ENCODE peak calls at places on chromosomes 4 and X, in five cellular contexts. One of them, this sample, is unnamed.

GRCh38 chrX:21503593-21503992 is 129.4 kb downstream of the CNKSR2 start:
- DNase-seq in HCT116: no peak
- DNase-seq in HepG2: no peak
- DNase-seq in H1: no peak
- DNase-seq in GM12878: no peak
- DNase-seq in this sample: no peak

GRCh38 chrX:17046478-17047097 is 100.1 kb downstream of the REPS2 start:
- DNase-seq in HCT116: peak; percentile 44
- DNase-seq in HepG2: peak; percentile 41
- DNase-seq in H1: peak; percentile 53
- DNase-seq in GM12878: peak; percentile 21
- DNase-seq in this sample: peak; percentile 46

GRCh38 chr4:100075056-100075455 is 115.2 kb downstream of the DDIT4L start:
- DNase-seq in HCT116: no peak
- DNase-seq in HepG2: no peak
- DNase-seq in H1: no peak
- DNase-seq in GM12878: no peak
- DNase-seq in this sample: no peak

GRCh38 chr4:41216294-41217019 is 2.1 kb upstream of the APBB2 start:
- DNase-seq in HCT116: peak; percentile 78
- DNase-seq in HepG2: peak; percentile 84
- DNase-seq in H1: peak; percentile 91
- DNase-seq in GM12878: peak; percentile 55
- DNase-seq in this sample: peak; percentile 75

GRCh38 chr4:181792641-181793612 is 450.3 kb upstream of the TENM3 start:
- DNase-seq in HCT116: no peak
- DNase-seq in HepG2: no peak
- DNase-seq in H1: no peak
- DNase-seq in GM12878: no peak
- DNase-seq in this sample: no peak

GRCh38 chr4:10162341-10163000 is 45.9 kb upstream of the WDR1 start:
- DNase-seq in HCT116: no peak
- DNase-seq in HepG2: peak; percentile 59
- DNase-seq in H1: no peak
- DNase-seq in GM12878: no peak
- DNase-seq in this sample: no peak

GRCh38 chr4:143482753-143483362 is 30.6 kb upstream of the SMARCA5 start:
- DNase-seq in HCT116: peak; percentile 28
- DNase-seq in HepG2: peak; percentile 16
- DNase-seq in H1: no peak
- DNase-seq in GM12878: no peak
- DNase-seq in this sample: no peak

GRCh38 chrX:40719218-40719617 is 16.1 kb downstream of the MED14 start:
- DNase-seq in HCT116: no peak
- DNase-seq in HepG2: no peak
- DNase-seq in H1: no peak
- DNase-seq in GM12878: no peak
- DNase-seq in this sample: no peak

GRCh38 chr4:54958236-54958635 is 167.2 kb downstream of the KDR start:
- DNase-seq in HCT116: no peak
- DNase-seq in HepG2: no peak
- DNase-seq in H1: no peak
- DNase-seq in GM12878: no peak
- DNase-seq in this sample: no peak

GRCh38 chr4:71472946-71473345 is 134.1 kb downstream of the SLC4A4 start:
- DNase-seq in HCT116: no peak
- DNase-seq in HepG2: no peak
- DNase-seq in H1: no peak
- DNase-seq in GM12878: no peak
- DNase-seq in this sample: no peak

GRCh38 chr4:22474636-22475310 is 41.1 kb downstream of the ADGRA3 start:
- DNase-seq in HCT116: peak; percentile 52
- DNase-seq in HepG2: peak; percentile 84
- DNase-seq in H1: no peak
- DNase-seq in GM12878: no peak
- DNase-seq in this sample: no peak

GRCh38 chr4:124708517-124709300 is 3.8 kb downstream of the ANKRD50 start:
- DNase-seq in HCT116: no peak
- DNase-seq in HepG2: no peak
- DNase-seq in H1: no peak
- DNase-seq in GM12878: no peak
- DNase-seq in this sample: no peak

GRCh38 chr4:85722806-85723205 is 247.9 kb downstream of the ARHGAP24 start:
- DNase-seq in HCT116: no peak
- DNase-seq in HepG2: no peak
- DNase-seq in H1: no peak
- DNase-seq in GM12878: no peak
- DNase-seq in this sample: no peak

GRCh38 chr4:172851534-172851933 is 317.1 kb upstream of the GALNT7 start:
- DNase-seq in HCT116: no peak
- DNase-seq in HepG2: no peak
- DNase-seq in H1: no peak
- DNase-seq in GM12878: no peak
- DNase-seq in this sample: no peak
- TF ChIP-seq SRF in HCT116: no peak
- TF ChIP-seq SRF in HepG2: no peak
- TF ChIP-seq SRF in H1: no peak
- TF ChIP-seq SRF in GM12878: no peak
- TF ChIP-seq SRF in this sample: no peak

GRCh38 chr4:1722551-1723071 is 1.3 kb downstream of the TACC3 start:
- DNase-seq in HCT116: no peak
- DNase-seq in HepG2: no peak
- DNase-seq in H1: no peak
- DNase-seq in GM12878: no peak
- DNase-seq in this sample: no peak

GRCh38 chr4:1721003-1721665 is at the start of the genes TACC3 and TMEM129:
- DNase-seq in HCT116: peak; percentile 96
- DNase-seq in HepG2: peak; percentile 94
- DNase-seq in H1: peak; percentile 93
- DNase-seq in GM12878: peak; percentile 77
- DNase-seq in this sample: peak; percentile 96

GRCh38 chr4:1720163-1720983 is 750 bp downstream of the TMEM129 start:
- DNase-seq in HCT116: no peak
- DNase-seq in HepG2: no peak
- DNase-seq in H1: peak; percentile 69
- DNase-seq in GM12878: no peak
- DNase-seq in this sample: peak; percentile 59

GRCh38 chr4:1723131-1723801 is 1.9 kb downstream of the TACC3 start:
- DNase-seq in HCT116: no peak
- DNase-seq in HepG2: no peak
- DNase-seq in H1: no peak
- DNase-seq in GM12878: no peak
- DNase-seq in this sample: no peak

GRCh38 chr4:1721666-1722550 is 587 bp downstream of the TACC3 start:
- DNase-seq in HCT116: no peak
- DNase-seq in HepG2: no peak
- DNase-seq in H1: no peak
- DNase-seq in GM12878: no peak
- DNase-seq in this sample: peak; percentile 74
- TF ChIP-seq SRF in HCT116: no peak
- TF ChIP-seq SRF in HepG2: no peak
- TF ChIP-seq SRF in H1: no peak
- TF ChIP-seq SRF in GM12878: no peak
- TF ChIP-seq SRF in this sample: no peak

DNA sequence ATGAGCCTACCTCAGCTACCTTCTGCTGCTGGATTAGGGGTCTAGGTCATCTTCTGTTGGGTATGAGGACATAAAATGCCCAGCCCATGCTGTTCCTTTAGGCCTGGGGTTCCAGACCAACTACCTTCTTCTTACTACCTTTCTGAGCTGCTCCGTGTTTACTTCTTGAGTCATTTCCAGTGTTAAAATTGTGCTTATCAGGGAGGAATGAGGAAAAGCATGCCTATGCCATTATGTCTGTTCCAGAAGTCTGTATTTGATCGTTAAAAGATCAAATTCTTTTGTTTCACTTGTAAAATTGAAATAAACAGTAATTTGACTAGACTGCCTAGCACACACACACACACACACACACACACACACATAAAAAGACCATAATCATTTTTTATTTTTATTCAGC is 1912.7 kb upstream of the TENM3 start:
- DNase-seq in HCT116: no peak
- DNase-seq in HepG2: no peak
- DNase-seq in H1: no peak
- DNase-seq in GM12878: no peak
- DNase-seq in this sample: no peak
- TF ChIP-seq SRF in HCT116: no peak
- TF ChIP-seq SRF in HepG2: no peak
- TF ChIP-seq SRF in H1: no peak
- TF ChIP-seq SRF in GM12878: no peak
- TF ChIP-seq SRF in this sample: no peak

GRCh38 chr4:69823481-69824186 is 36.3 kb downstream of the SULT1E1 start:
- DNase-seq in HCT116: peak; percentile 18
- DNase-seq in HepG2: peak; percentile 98
- DNase-seq in H1: no peak
- DNase-seq in GM12878: no peak
- DNase-seq in this sample: no peak
- TF ChIP-seq SRF in HCT116: no peak
- TF ChIP-seq SRF in HepG2: no peak
- TF ChIP-seq SRF in H1: no peak
- TF ChIP-seq SRF in GM12878: no peak
- TF ChIP-seq SRF in this sample: no peak

DNA sequence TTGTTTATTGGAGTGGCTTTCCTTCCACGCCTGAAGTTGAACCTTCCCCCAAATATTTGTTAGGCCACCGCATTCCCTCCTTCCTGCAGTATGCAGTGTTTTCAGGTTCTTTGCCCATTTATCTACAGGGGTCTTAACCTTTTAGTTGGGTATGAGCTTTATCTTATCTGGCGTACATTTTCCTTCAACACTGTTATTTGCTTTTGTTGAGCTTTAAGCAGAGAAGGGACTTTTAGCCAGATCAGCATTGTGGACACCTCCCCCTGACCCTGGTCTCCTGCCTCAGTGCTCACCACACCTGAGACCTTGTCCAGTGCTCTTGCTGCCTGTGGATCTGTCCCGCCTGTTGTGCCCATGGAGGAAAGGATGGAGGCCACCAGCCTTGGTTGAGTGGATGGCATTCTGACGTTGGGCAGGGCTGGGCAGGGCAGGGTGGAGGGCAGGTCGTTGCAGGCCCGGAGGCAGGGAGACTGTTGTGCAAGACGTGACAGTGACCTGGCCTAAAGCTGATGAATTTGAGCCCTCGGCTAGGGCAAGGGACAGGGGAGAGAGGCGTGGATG is 1.0 kb upstream of the DUSP9 start:
- DNase-seq in HCT116: no peak
- DNase-seq in HepG2: peak; percentile 79
- DNase-seq in H1: no peak
- DNase-seq in GM12878: no peak
- DNase-seq in this sample: no peak
- TF ChIP-seq SRF in HCT116: no peak
- TF ChIP-seq SRF in HepG2: no peak
- TF ChIP-seq SRF in H1: no peak
- TF ChIP-seq SRF in GM12878: no peak
- TF ChIP-seq SRF in this sample: no peak

This sample was measured in K562.